ENCODE peak calls at places on chromosomes 7 and 10, in nine cellular contexts. One of them, this sample, is unnamed.

GRCh38 chr7:128755816-128756476 is 16.8 kb downstream of the CALU start:
- DNase-seq in COR-L47: no peak
- DNase-seq in stimulated activated CD8-positive, alpha-beta memory T cell treated with anti-CD3 and anti-CD28 coated beads, Interleukin-4, amount 100 ng/mL, for 1 hour: no peak
- DNase-seq in spleen: no peak
- DNase-seq in NCI-H1092: peak
- DNase-seq in mesendoderm: no peak
- DNase-seq in tibial artery: peak
- DNase-seq in glutamatergic neuron: no peak
- DNase-seq in NB4: no peak
- DNase-seq in this sample: no peak

GRCh38 chr10:11381023-11381422 is 230.4 kb downstream of the USP6NL start:
- DNase-seq in glutamatergic neuron: no peak
- DNase-seq in stimulated activated CD8-positive, alpha-beta memory T cell treated with anti-CD3 and anti-CD28 coated beads, Interleukin-4, amount 100 ng/mL, for 1 hour: no peak
- DNase-seq in COR-L47: no peak
- DNase-seq in mesendoderm: no peak
- DNase-seq in tibial artery: no peak
- DNase-seq in NCI-H1092: no peak
- DNase-seq in spleen: no peak
- DNase-seq in NB4: no peak
- DNase-seq in this sample: no peak

GRCh38 chr10:102121739-102122372 is 1.7 kb upstream of the LDB1 start:
- DNase-seq in NCI-H1092: no peak
- DNase-seq in mesendoderm: peak
- DNase-seq in COR-L47: no peak
- DNase-seq in stimulated activated CD8-positive, alpha-beta memory T cell treated with anti-CD3 and anti-CD28 coated beads, Interleukin-4, amount 100 ng/mL, for 1 hour: no peak
- DNase-seq in glutamatergic neuron: no peak
- DNase-seq in NB4: no peak
- DNase-seq in tibial artery: no peak
- DNase-seq in spleen: no peak
- DNase-seq in this sample: no peak

GRCh38 chr7:51315393-51316261 is 982 bp downstream of the COBL start:
- DNase-seq in stimulated activated CD8-positive, alpha-beta memory T cell treated with anti-CD3 and anti-CD28 coated beads, Interleukin-4, amount 100 ng/mL, for 1 hour: no peak
- DNase-seq in NCI-H1092: peak
- DNase-seq in mesendoderm: peak
- DNase-seq in COR-L47: peak
- DNase-seq in glutamatergic neuron: peak
- DNase-seq in spleen: no peak
- DNase-seq in NB4: no peak
- DNase-seq in tibial artery: no peak
- DNase-seq in this sample: no peak

GRCh38 chr10:20406607-20407188 is 490.4 kb downstream of the NEBL start:
- DNase-seq in glutamatergic neuron: no peak
- DNase-seq in NB4: no peak
- DNase-seq in NCI-H1092: no peak
- DNase-seq in stimulated activated CD8-positive, alpha-beta memory T cell treated with anti-CD3 and anti-CD28 coated beads, Interleukin-4, amount 100 ng/mL, for 1 hour: no peak
- DNase-seq in COR-L47: no peak
- DNase-seq in tibial artery: no peak
- DNase-seq in mesendoderm: no peak
- DNase-seq in spleen: no peak
- DNase-seq in this sample: no peak

GRCh38 chr10:133106516-133106915 is 18.8 kb downstream of the ADGRA1 start:
- DNase-seq in spleen: no peak
- DNase-seq in NB4: no peak
- DNase-seq in COR-L47: no peak
- DNase-seq in glutamatergic neuron: no peak
- DNase-seq in stimulated activated CD8-positive, alpha-beta memory T cell treated with anti-CD3 and anti-CD28 coated beads, Interleukin-4, amount 100 ng/mL, for 1 hour: no peak
- DNase-seq in mesendoderm: no peak
- DNase-seq in tibial artery: no peak
- DNase-seq in NCI-H1092: no peak
- DNase-seq in this sample: no peak

GRCh38 chr10:70391654-70392053 is 9.2 kb upstream of the LRRC20 start:
- DNase-seq in NB4: no peak
- DNase-seq in stimulated activated CD8-positive, alpha-beta memory T cell treated with anti-CD3 and anti-CD28 coated beads, Interleukin-4, amount 100 ng/mL, for 1 hour: no peak
- DNase-seq in NCI-H1092: no peak
- DNase-seq in glutamatergic neuron: no peak
- DNase-seq in spleen: no peak
- DNase-seq in tibial artery: no peak
- DNase-seq in mesendoderm: no peak
- DNase-seq in COR-L47: no peak
- DNase-seq in this sample: no peak

GRCh38 chr7:108434030-108434429 is 22.2 kb downstream of the NRCAM start:
- DNase-seq in spleen: no peak
- DNase-seq in mesendoderm: no peak
- DNase-seq in tibial artery: no peak
- DNase-seq in glutamatergic neuron: no peak
- DNase-seq in NB4: no peak
- DNase-seq in stimulated activated CD8-positive, alpha-beta memory T cell treated with anti-CD3 and anti-CD28 coated beads, Interleukin-4, amount 100 ng/mL, for 1 hour: no peak
- DNase-seq in COR-L47: no peak
- DNase-seq in NCI-H1092: no peak
- DNase-seq in this sample: no peak

GRCh38 chr7:45401851-45402250 is 172.3 kb upstream of the ADCY1 start:
- DNase-seq in NB4: no peak
- DNase-seq in mesendoderm: no peak
- DNase-seq in spleen: no peak
- DNase-seq in COR-L47: no peak
- DNase-seq in glutamatergic neuron: no peak
- DNase-seq in tibial artery: no peak
- DNase-seq in NCI-H1092: no peak
- DNase-seq in stimulated activated CD8-positive, alpha-beta memory T cell treated with anti-CD3 and anti-CD28 coated beads, Interleukin-4, amount 100 ng/mL, for 1 hour: no peak
- DNase-seq in this sample: no peak

GRCh38 chr10:30359373-30360206 is 10.5 kb upstream of the MTPAP start:
- DNase-seq in NCI-H1092: no peak
- DNase-seq in spleen: peak
- DNase-seq in stimulated activated CD8-positive, alpha-beta memory T cell treated with anti-CD3 and anti-CD28 coated beads, Interleukin-4, amount 100 ng/mL, for 1 hour: peak
- DNase-seq in glutamatergic neuron: peak
- DNase-seq in mesendoderm: peak
- DNase-seq in tibial artery: no peak
- DNase-seq in COR-L47: peak
- DNase-seq in NB4: peak
- DNase-seq in this sample: peak

GRCh38 chr10:127228195-127228785 is 31.9 kb upstream of the INSYN2A start:
- DNase-seq in spleen: no peak
- DNase-seq in NCI-H1092: no peak
- DNase-seq in NB4: peak
- DNase-seq in glutamatergic neuron: no peak
- DNase-seq in COR-L47: no peak
- DNase-seq in mesendoderm: peak
- DNase-seq in tibial artery: peak
- DNase-seq in stimulated activated CD8-positive, alpha-beta memory T cell treated with anti-CD3 and anti-CD28 coated beads, Interleukin-4, amount 100 ng/mL, for 1 hour: no peak
- DNase-seq in this sample: no peak

GRCh38 chr7:122528879-122529481 is 169.9 kb downstream of the RNF133 start:
- DNase-seq in glutamatergic neuron: no peak
- DNase-seq in mesendoderm: peak
- DNase-seq in spleen: no peak
- DNase-seq in NCI-H1092: peak
- DNase-seq in NB4: peak
- DNase-seq in stimulated activated CD8-positive, alpha-beta memory T cell treated with anti-CD3 and anti-CD28 coated beads, Interleukin-4, amount 100 ng/mL, for 1 hour: no peak
- DNase-seq in tibial artery: no peak
- DNase-seq in COR-L47: peak
- DNase-seq in this sample: peak

GRCh38 chr7:20562461-20562860 is 53.0 kb upstream of the ABCB5 start:
- DNase-seq in NCI-H1092: no peak
- DNase-seq in spleen: no peak
- DNase-seq in NB4: no peak
- DNase-seq in stimulated activated CD8-positive, alpha-beta memory T cell treated with anti-CD3 and anti-CD28 coated beads, Interleukin-4, amount 100 ng/mL, for 1 hour: no peak
- DNase-seq in tibial artery: no peak
- DNase-seq in glutamatergic neuron: no peak
- DNase-seq in COR-L47: no peak
- DNase-seq in mesendoderm: no peak
- DNase-seq in this sample: no peak

GRCh38 chr7:140062528-140063299 is at the start of gene PARP12:
- DNase-seq in tibial artery: peak
- DNase-seq in COR-L47: peak
- DNase-seq in mesendoderm: peak
- DNase-seq in stimulated activated CD8-positive, alpha-beta memory T cell treated with anti-CD3 and anti-CD28 coated beads, Interleukin-4, amount 100 ng/mL, for 1 hour: peak
- DNase-seq in NCI-H1092: peak
- DNase-seq in glutamatergic neuron: peak
- DNase-seq in NB4: peak
- DNase-seq in spleen: peak
- DNase-seq in this sample: peak

GRCh38 chr10:111953949-111954348 is 229.6 kb downstream of the GPAM start:
- DNase-seq in stimulated activated CD8-positive, alpha-beta memory T cell treated with anti-CD3 and anti-CD28 coated beads, Interleukin-4, amount 100 ng/mL, for 1 hour: no peak
- DNase-seq in mesendoderm: no peak
- DNase-seq in tibial artery: no peak
- DNase-seq in NCI-H1092: no peak
- DNase-seq in NB4: no peak
- DNase-seq in spleen: no peak
- DNase-seq in COR-L47: no peak
- DNase-seq in glutamatergic neuron: no peak
- DNase-seq in this sample: no peak

GRCh38 chr7:29287366-29287765 is 92.8 kb downstream of the CHN2 start:
- DNase-seq in spleen: no peak
- DNase-seq in COR-L47: no peak
- DNase-seq in NB4: no peak
- DNase-seq in glutamatergic neuron: no peak
- DNase-seq in stimulated activated CD8-positive, alpha-beta memory T cell treated with anti-CD3 and anti-CD28 coated beads, Interleukin-4, amount 100 ng/mL, for 1 hour: no peak
- DNase-seq in mesendoderm: no peak
- DNase-seq in NCI-H1092: no peak
- DNase-seq in tibial artery: no peak
- DNase-seq in this sample: peak

GRCh38 chr7:107171496-107171895 is 2.7 kb downstream of the HBP1 start:
- DNase-seq in spleen: no peak
- DNase-seq in COR-L47: no peak
- DNase-seq in tibial artery: peak
- DNase-seq in NB4: no peak
- DNase-seq in NCI-H1092: no peak
- DNase-seq in stimulated activated CD8-positive, alpha-beta memory T cell treated with anti-CD3 and anti-CD28 coated beads, Interleukin-4, amount 100 ng/mL, for 1 hour: no peak
- DNase-seq in mesendoderm: no peak
- DNase-seq in glutamatergic neuron: no peak
- DNase-seq in this sample: no peak

GRCh38 chr10:122875843-122876492 is 3.4 kb downstream of the FAM24B start:
- DNase-seq in tibial artery: no peak
- DNase-seq in mesendoderm: peak
- DNase-seq in NB4: no peak
- DNase-seq in stimulated activated CD8-positive, alpha-beta memory T cell treated with anti-CD3 and anti-CD28 coated beads, Interleukin-4, amount 100 ng/mL, for 1 hour: no peak
- DNase-seq in NCI-H1092: no peak
- DNase-seq in spleen: no peak
- DNase-seq in glutamatergic neuron: no peak
- DNase-seq in COR-L47: no peak
- DNase-seq in this sample: no peak

GRCh38 chr7:42237162-42237821 is at the start of gene GLI3:
- DNase-seq in glutamatergic neuron: peak
- DNase-seq in NB4: peak
- DNase-seq in tibial artery: peak
- DNase-seq in stimulated activated CD8-positive, alpha-beta memory T cell treated with anti-CD3 and anti-CD28 coated beads, Interleukin-4, amount 100 ng/mL, for 1 hour: no peak
- DNase-seq in NCI-H1092: no peak
- DNase-seq in mesendoderm: peak
- DNase-seq in COR-L47: no peak
- DNase-seq in spleen: peak
- DNase-seq in this sample: peak

GRCh38 chr7:106640368-106641141 is 20.4 kb downstream of the CCDC71L start:
- DNase-seq in tibial artery: no peak
- DNase-seq in NCI-H1092: no peak
- DNase-seq in COR-L47: no peak
- DNase-seq in stimulated activated CD8-positive, alpha-beta memory T cell treated with anti-CD3 and anti-CD28 coated beads, Interleukin-4, amount 100 ng/mL, for 1 hour: no peak
- DNase-seq in NB4: no peak
- DNase-seq in spleen: no peak
- DNase-seq in mesendoderm: no peak
- DNase-seq in glutamatergic neuron: no peak
- DNase-seq in this sample: no peak

GRCh38 chr7:139748373-139748765 is 29.4 kb downstream of the HIPK2 start:
- DNase-seq in NCI-H1092: no peak
- DNase-seq in tibial artery: peak
- DNase-seq in COR-L47: no peak
- DNase-seq in NB4: no peak
- DNase-seq in stimulated activated CD8-positive, alpha-beta memory T cell treated with anti-CD3 and anti-CD28 coated beads, Interleukin-4, amount 100 ng/mL, for 1 hour: no peak
- DNase-seq in spleen: no peak
- DNase-seq in mesendoderm: no peak
- DNase-seq in glutamatergic neuron: no peak
- DNase-seq in this sample: no peak

GRCh38 chr10:16828731-16829175 is 11.5 kb upstream of the RSU1 start:
- DNase-seq in NB4: no peak
- DNase-seq in COR-L47: no peak
- DNase-seq in tibial artery: peak
- DNase-seq in mesendoderm: no peak
- DNase-seq in NCI-H1092: no peak
- DNase-seq in glutamatergic neuron: no peak
- DNase-seq in stimulated activated CD8-positive, alpha-beta memory T cell treated with anti-CD3 and anti-CD28 coated beads, Interleukin-4, amount 100 ng/mL, for 1 hour: no peak
- DNase-seq in spleen: no peak
- DNase-seq in this sample: no peak

GRCh38 chr7:157401567-157402387 is 65.0 kb downstream of the DNAJB6 start:
- DNase-seq in mesendoderm: no peak
- DNase-seq in NCI-H1092: no peak
- DNase-seq in glutamatergic neuron: no peak
- DNase-seq in NB4: peak
- DNase-seq in COR-L47: no peak
- DNase-seq in tibial artery: no peak
- DNase-seq in spleen: peak
- DNase-seq in stimulated activated CD8-positive, alpha-beta memory T cell treated with anti-CD3 and anti-CD28 coated beads, Interleukin-4, amount 100 ng/mL, for 1 hour: no peak
- DNase-seq in this sample: no peak

GRCh38 chr10:11849272-11849671 is 26.1 kb downstream of the PROSER2 start:
- DNase-seq in COR-L47: no peak
- DNase-seq in NCI-H1092: no peak
- DNase-seq in tibial artery: no peak
- DNase-seq in mesendoderm: no peak
- DNase-seq in spleen: no peak
- DNase-seq in stimulated activated CD8-positive, alpha-beta memory T cell treated with anti-CD3 and anti-CD28 coated beads, Interleukin-4, amount 100 ng/mL, for 1 hour: no peak
- DNase-seq in NB4: no peak
- DNase-seq in glutamatergic neuron: no peak
- DNase-seq in this sample: no peak

GRCh38 chr7:150382123-150382843 is 3.2 kb downstream of the ZNF775 start:
- DNase-seq in NB4: no peak
- DNase-seq in stimulated activated CD8-positive, alpha-beta memory T cell treated with anti-CD3 and anti-CD28 coated beads, Interleukin-4, amount 100 ng/mL, for 1 hour: no peak
- DNase-seq in NCI-H1092: no peak
- DNase-seq in tibial artery: no peak
- DNase-seq in mesendoderm: no peak
- DNase-seq in glutamatergic neuron: no peak
- DNase-seq in spleen: no peak
- DNase-seq in COR-L47: no peak
- DNase-seq in this sample: no peak

GRCh38 chr7:142112086-142112485 is 568 bp downstream of the MGAM2 start:
- DNase-seq in spleen: no peak
- DNase-seq in NB4: no peak
- DNase-seq in glutamatergic neuron: no peak
- DNase-seq in tibial artery: no peak
- DNase-seq in mesendoderm: peak
- DNase-seq in NCI-H1092: no peak
- DNase-seq in stimulated activated CD8-positive, alpha-beta memory T cell treated with anti-CD3 and anti-CD28 coated beads, Interleukin-4, amount 100 ng/mL, for 1 hour: no peak
- DNase-seq in COR-L47: no peak
- DNase-seq in this sample: no peak

GRCh38 chr10:28631896-28632596 is 45.3 kb upstream of the BAMBI start:
- DNase-seq in mesendoderm: no peak
- DNase-seq in tibial artery: no peak
- DNase-seq in glutamatergic neuron: no peak
- DNase-seq in COR-L47: no peak
- DNase-seq in NB4: no peak
- DNase-seq in stimulated activated CD8-positive, alpha-beta memory T cell treated with anti-CD3 and anti-CD28 coated beads, Interleukin-4, amount 100 ng/mL, for 1 hour: no peak
- DNase-seq in NCI-H1092: no peak
- DNase-seq in spleen: no peak
- DNase-seq in this sample: no peak

GRCh38 chr7:2680256-2680655 is 7.7 kb upstream of the AMZ1 start:
- DNase-seq in glutamatergic neuron: no peak
- DNase-seq in NB4: no peak
- DNase-seq in mesendoderm: no peak
- DNase-seq in tibial artery: no peak
- DNase-seq in stimulated activated CD8-positive, alpha-beta memory T cell treated with anti-CD3 and anti-CD28 coated beads, Interleukin-4, amount 100 ng/mL, for 1 hour: no peak
- DNase-seq in spleen: no peak
- DNase-seq in NCI-H1092: no peak
- DNase-seq in COR-L47: no peak
- DNase-seq in this sample: no peak

GRCh38 chr10:47198221-47198620 is 101.8 kb upstream of the GDF10 start:
- DNase-seq in stimulated activated CD8-positive, alpha-beta memory T cell treated with anti-CD3 and anti-CD28 coated beads, Interleukin-4, amount 100 ng/mL, for 1 hour: no peak
- DNase-seq in NB4: no peak
- DNase-seq in COR-L47: no peak
- DNase-seq in mesendoderm: peak
- DNase-seq in NCI-H1092: no peak
- DNase-seq in spleen: no peak
- DNase-seq in glutamatergic neuron: no peak
- DNase-seq in tibial artery: no peak
- DNase-seq in this sample: no peak

GRCh38 chr7:136523581-136523980 is 344.9 kb upstream of the CHRM2 start:
- DNase-seq in COR-L47: no peak
- DNase-seq in NB4: no peak
- DNase-seq in stimulated activated CD8-positive, alpha-beta memory T cell treated with anti-CD3 and anti-CD28 coated beads, Interleukin-4, amount 100 ng/mL, for 1 hour: no peak
- DNase-seq in mesendoderm: no peak
- DNase-seq in NCI-H1092: no peak
- DNase-seq in glutamatergic neuron: no peak
- DNase-seq in spleen: no peak
- DNase-seq in tibial artery: no peak
- DNase-seq in this sample: no peak

GRCh38 chr10:110269641-110270318 is 34.9 kb downstream of the SMNDC1 start:
- DNase-seq in spleen: no peak
- DNase-seq in NB4: no peak
- DNase-seq in NCI-H1092: no peak
- DNase-seq in tibial artery: peak
- DNase-seq in mesendoderm: no peak
- DNase-seq in COR-L47: no peak
- DNase-seq in glutamatergic neuron: no peak
- DNase-seq in stimulated activated CD8-positive, alpha-beta memory T cell treated with anti-CD3 and anti-CD28 coated beads, Interleukin-4, amount 100 ng/mL, for 1 hour: no peak
- DNase-seq in this sample: no peak

This sample was measured in SW 1271.